ENCODE peak calls at places on chromosomes 6 and 20, in six cellular contexts. One of them, this sample, is unnamed. For H3K36me3, the result is how much of the 10 kb centered on the place peaks cover.

GRCh38 chr6:141203902-141204575 is 928.7 kb upstream of the GJE1 start:
- DNase-seq in fibroblast of lung: peak
- DNase-seq in stomach: no peak
- DNase-seq in aorta: no peak
- DNase-seq in heart left ventricle: no peak
- DNase-seq in right lobe of liver: no peak
- DNase-seq in this sample: no peak

GRCh38 chr6:73200735-73201134 is 24.6 kb downstream of the KHDC1L start:
- DNase-seq in stomach: no peak
- DNase-seq in aorta: no peak
- DNase-seq in right lobe of liver: no peak
- DNase-seq in fibroblast of lung: no peak
- DNase-seq in heart left ventricle: no peak
- DNase-seq in this sample: no peak

GRCh38 chr6:98787961-98788360 is 46.4 kb upstream of the POU3F2 start:
- DNase-seq in aorta: no peak
- DNase-seq in fibroblast of lung: no peak
- DNase-seq in heart left ventricle: no peak
- DNase-seq in right lobe of liver: no peak
- DNase-seq in stomach: no peak
- DNase-seq in this sample: no peak

GRCh38 chr6:3831741-3832530 is 17.2 kb upstream of the FAM50B start:
- DNase-seq in stomach: no peak
- DNase-seq in aorta: no peak
- DNase-seq in fibroblast of lung: no peak
- DNase-seq in right lobe of liver: no peak
- DNase-seq in heart left ventricle: no peak
- DNase-seq in this sample: no peak

GRCh38 chr20:16535281-16535680 is 38.0 kb downstream of the KIF16B start:
- DNase-seq in right lobe of liver: no peak
- DNase-seq in fibroblast of lung: no peak
- DNase-seq in stomach: no peak
- DNase-seq in heart left ventricle: no peak
- DNase-seq in aorta: no peak
- DNase-seq in this sample: no peak

GRCh38 chr20:59403962-59404314 is 103.5 kb downstream of the EDN3 start:
- DNase-seq in heart left ventricle: no peak
- DNase-seq in stomach: no peak
- DNase-seq in fibroblast of lung: no peak
- DNase-seq in aorta: no peak
- DNase-seq in right lobe of liver: no peak
- DNase-seq in this sample: no peak

GRCh38 chr6:165758441-165758840 is 95.4 kb upstream of the PDE10A start:
- DNase-seq in stomach: no peak
- DNase-seq in fibroblast of lung: no peak
- DNase-seq in right lobe of liver: no peak
- DNase-seq in heart left ventricle: no peak
- DNase-seq in aorta: no peak
- DNase-seq in this sample: no peak

GRCh38 chr6:111580401-111580800 is 25.3 kb downstream of the TRAF3IP2 start:
- DNase-seq in heart left ventricle: no peak
- DNase-seq in right lobe of liver: no peak
- DNase-seq in stomach: no peak
- DNase-seq in fibroblast of lung: no peak
- DNase-seq in aorta: no peak
- DNase-seq in this sample: no peak

GRCh38 chr6:13485923-13486557 is 1.4 kb downstream of the GFOD1 start:
- DNase-seq in fibroblast of lung: peak
- DNase-seq in heart left ventricle: peak
- DNase-seq in right lobe of liver: peak
- DNase-seq in stomach: no peak
- DNase-seq in aorta: no peak
- DNase-seq in this sample: peak

GRCh38 chr20:38172344-38172743 is 7.3 kb upstream of the TGM2 start:
- DNase-seq in heart left ventricle: no peak
- DNase-seq in fibroblast of lung: no peak
- DNase-seq in stomach: no peak
- DNase-seq in aorta: no peak
- DNase-seq in right lobe of liver: no peak
- DNase-seq in this sample: no peak

GRCh38 chr6:21048047-21048446 is 513.8 kb downstream of the CDKAL1 start:
- DNase-seq in fibroblast of lung: no peak
- DNase-seq in aorta: no peak
- DNase-seq in right lobe of liver: no peak
- DNase-seq in heart left ventricle: no peak
- DNase-seq in stomach: no peak
- DNase-seq in this sample: no peak

GRCh38 chr6:106520711-106521367 is 108.5 kb downstream of the RTN4IP1 start:
- DNase-seq in stomach: peak
- DNase-seq in heart left ventricle: no peak
- DNase-seq in aorta: no peak
- DNase-seq in right lobe of liver: no peak
- DNase-seq in fibroblast of lung: no peak
- DNase-seq in this sample: peak

GRCh38 chr6:38387461-38387860 is 252.3 kb downstream of the BTBD9 start:
- DNase-seq in heart left ventricle: no peak
- DNase-seq in stomach: no peak
- DNase-seq in aorta: no peak
- DNase-seq in right lobe of liver: no peak
- DNase-seq in fibroblast of lung: no peak
- DNase-seq in this sample: no peak

GRCh38 chr20:9491324-9491723 is 23.1 kb upstream of the LAMP5 start:
- DNase-seq in stomach: no peak
- DNase-seq in heart left ventricle: no peak
- DNase-seq in aorta: no peak
- DNase-seq in right lobe of liver: no peak
- DNase-seq in fibroblast of lung: no peak
- DNase-seq in this sample: no peak

GRCh38 chr6:22078802-22079545 is 217.9 kb downstream of the PRL start:
- DNase-seq in stomach: no peak
- DNase-seq in aorta: no peak
- DNase-seq in right lobe of liver: no peak
- DNase-seq in fibroblast of lung: no peak
- DNase-seq in heart left ventricle: no peak
- DNase-seq in this sample: no peak

DNA sequence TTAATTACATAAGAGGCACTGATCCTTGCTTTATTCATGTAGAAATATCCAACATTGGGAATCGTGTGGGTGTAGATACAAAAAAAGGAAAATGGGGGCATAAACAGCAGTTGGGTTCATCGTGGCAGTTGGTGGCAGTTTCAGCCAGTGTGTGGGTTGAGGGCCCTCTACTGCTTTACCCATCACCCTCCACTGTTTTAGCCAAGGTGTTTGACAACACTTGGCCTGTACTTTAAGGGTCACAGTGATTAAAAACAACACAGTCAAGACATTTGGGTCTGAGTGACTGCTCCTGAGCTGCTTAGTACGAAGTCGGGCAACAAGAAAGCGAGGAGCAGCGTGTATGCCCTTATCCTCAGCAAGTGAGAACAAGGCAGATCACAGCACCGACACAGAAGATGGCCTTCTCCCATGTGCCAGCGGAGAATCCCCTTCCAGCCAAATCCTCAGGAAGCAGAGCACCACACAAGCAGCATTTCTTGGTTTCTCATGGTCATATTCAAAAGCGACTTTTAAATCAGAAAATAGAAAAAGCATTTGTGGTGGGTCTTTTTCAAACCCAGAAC is 23.7 kb downstream of the EIF2S2 start:
- DNase-seq in aorta: no peak
- DNase-seq in heart left ventricle: no peak
- DNase-seq in stomach: no peak
- DNase-seq in right lobe of liver: no peak
- DNase-seq in fibroblast of lung: no peak
- DNase-seq in this sample: no peak
- H3K36me3 ChIP-seq in aorta: under half
- H3K36me3 ChIP-seq in heart left ventricle: half or more
- H3K36me3 ChIP-seq in stomach: half or more
- H3K36me3 ChIP-seq in right lobe of liver: half or more
- H3K36me3 ChIP-seq in fibroblast of lung: under half
- H3K36me3 ChIP-seq in this sample: half or more

GRCh38 chr6:144918073-144918472 is 632.9 kb downstream of the UTRN start:
- DNase-seq in stomach: no peak
- DNase-seq in right lobe of liver: no peak
- DNase-seq in heart left ventricle: no peak
- DNase-seq in aorta: no peak
- DNase-seq in fibroblast of lung: no peak
- DNase-seq in this sample: no peak
- H3K36me3 ChIP-seq in stomach: under half
- H3K36me3 ChIP-seq in right lobe of liver: under half
- H3K36me3 ChIP-seq in heart left ventricle: under half
- H3K36me3 ChIP-seq in aorta: under half
- H3K36me3 ChIP-seq in fibroblast of lung: under half
- H3K36me3 ChIP-seq in this sample: under half

GRCh38 chr20:46375771-46376170 is 30.6 kb downstream of the ELMO2 start:
- DNase-seq in stomach: no peak
- DNase-seq in fibroblast of lung: no peak
- DNase-seq in right lobe of liver: no peak
- DNase-seq in aorta: no peak
- DNase-seq in heart left ventricle: no peak
- DNase-seq in this sample: no peak

GRCh38 chr20:46377532-46377931 is 28.9 kb downstream of the ELMO2 start:
- DNase-seq in aorta: no peak
- DNase-seq in stomach: no peak
- DNase-seq in heart left ventricle: no peak
- DNase-seq in fibroblast of lung: no peak
- DNase-seq in right lobe of liver: no peak
- DNase-seq in this sample: no peak

GRCh38 chr20:46374383-46374782 is 32.0 kb downstream of the ELMO2 start:
- DNase-seq in aorta: no peak
- DNase-seq in stomach: no peak
- DNase-seq in right lobe of liver: no peak
- DNase-seq in fibroblast of lung: no peak
- DNase-seq in heart left ventricle: no peak
- DNase-seq in this sample: no peak

GRCh38 chr20:46378390-46379009 is 27.9 kb downstream of the ELMO2 start:
- DNase-seq in stomach: no peak
- DNase-seq in fibroblast of lung: no peak
- DNase-seq in right lobe of liver: no peak
- DNase-seq in aorta: no peak
- DNase-seq in heart left ventricle: no peak
- DNase-seq in this sample: no peak

DNA sequence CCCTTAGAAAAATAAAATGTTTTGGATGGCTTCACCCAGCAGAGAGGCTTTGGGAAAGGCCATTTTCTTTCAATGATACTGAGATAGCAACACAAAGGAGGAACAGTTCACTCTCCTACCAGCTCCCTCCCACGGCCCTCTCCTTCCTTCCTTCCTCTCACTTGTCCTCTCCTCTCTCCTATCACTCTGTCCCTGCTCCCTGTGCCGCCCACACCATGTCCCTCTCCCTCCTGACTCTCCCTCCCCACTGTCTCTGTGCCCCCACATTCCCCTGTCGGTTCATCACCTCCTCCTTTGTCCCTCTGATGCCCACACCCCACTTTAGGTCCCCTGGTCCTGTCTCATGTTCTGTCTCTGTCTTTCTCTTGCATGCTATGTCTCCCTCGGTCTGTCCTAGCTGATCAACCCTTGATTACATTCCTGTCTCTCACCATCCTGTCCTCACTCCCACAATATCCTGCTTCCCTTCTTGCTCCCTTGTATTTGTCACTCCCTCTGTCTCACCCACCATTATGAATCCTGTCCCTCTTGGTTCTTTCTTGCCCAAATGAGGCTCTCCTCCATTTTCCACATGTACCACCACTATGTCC is 30.1 kb downstream of the ELMO2 start:
- DNase-seq in fibroblast of lung: no peak
- DNase-seq in aorta: no peak
- DNase-seq in right lobe of liver: no peak
- DNase-seq in heart left ventricle: no peak
- DNase-seq in stomach: no peak
- DNase-seq in this sample: no peak
- H3K36me3 ChIP-seq in fibroblast of lung: under half
- H3K36me3 ChIP-seq in aorta: under half
- H3K36me3 ChIP-seq in right lobe of liver: half or more
- H3K36me3 ChIP-seq in heart left ventricle: half or more
- H3K36me3 ChIP-seq in stomach: half or more
- H3K36me3 ChIP-seq in this sample: half or more

GRCh38 chr6:18034798-18035202 is 47.4 kb upstream of the KIF13A start:
- DNase-seq in right lobe of liver: peak
- DNase-seq in fibroblast of lung: peak
- DNase-seq in stomach: no peak
- DNase-seq in heart left ventricle: no peak
- DNase-seq in aorta: no peak
- DNase-seq in this sample: peak
- H3K36me3 ChIP-seq in right lobe of liver: under half
- H3K36me3 ChIP-seq in fibroblast of lung: under half
- H3K36me3 ChIP-seq in stomach: under half
- H3K36me3 ChIP-seq in heart left ventricle: under half
- H3K36me3 ChIP-seq in aorta: under half
- H3K36me3 ChIP-seq in this sample: under half

GRCh38 chr6:90525421-90525820 is 61.5 kb downstream of the MAP3K7 start:
- DNase-seq in fibroblast of lung: no peak
- DNase-seq in right lobe of liver: no peak
- DNase-seq in stomach: no peak
- DNase-seq in aorta: no peak
- DNase-seq in heart left ventricle: no peak
- DNase-seq in this sample: no peak

GRCh38 chr6:90521955-90522354 is 64.9 kb downstream of the MAP3K7 start:
- DNase-seq in aorta: no peak
- DNase-seq in stomach: no peak
- DNase-seq in heart left ventricle: no peak
- DNase-seq in right lobe of liver: no peak
- DNase-seq in fibroblast of lung: no peak
- DNase-seq in this sample: no peak

DNA sequence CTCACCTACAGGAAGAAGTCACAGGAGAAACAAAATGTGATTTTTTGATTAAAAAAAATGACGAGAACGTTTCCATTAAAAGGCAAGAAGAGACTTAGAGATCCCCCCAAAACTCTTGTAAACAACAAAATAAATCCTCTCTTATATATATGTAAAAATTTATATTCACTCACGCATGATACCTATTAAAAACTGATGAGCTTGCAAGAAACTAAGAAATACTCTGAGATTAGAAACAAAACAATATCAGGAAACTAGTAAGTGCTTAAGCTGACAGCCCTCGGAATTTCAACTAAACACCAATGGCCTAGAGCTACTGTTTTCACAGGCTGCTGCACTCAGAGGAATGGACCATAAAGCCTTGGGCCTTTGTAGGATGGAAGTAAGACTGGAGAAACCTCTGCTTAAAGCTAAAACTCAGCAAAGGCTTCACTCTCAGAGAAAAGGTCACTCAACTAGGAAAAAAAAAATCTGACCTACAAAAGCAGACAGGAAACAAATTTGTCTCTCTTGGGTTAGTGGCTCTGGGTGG is 63.0 kb downstream of the MAP3K7 start:
- DNase-seq in fibroblast of lung: no peak
- DNase-seq in right lobe of liver: no peak
- DNase-seq in aorta: no peak
- DNase-seq in heart left ventricle: no peak
- DNase-seq in stomach: no peak
- DNase-seq in this sample: no peak
- H3K36me3 ChIP-seq in fibroblast of lung: under half
- H3K36me3 ChIP-seq in right lobe of liver: under half
- H3K36me3 ChIP-seq in aorta: under half
- H3K36me3 ChIP-seq in heart left ventricle: half or more
- H3K36me3 ChIP-seq in stomach: under half
- H3K36me3 ChIP-seq in this sample: half or more

GRCh38 chr6:148544421-148544820 is 201.8 kb downstream of the SASH1 start:
- DNase-seq in fibroblast of lung: no peak
- DNase-seq in heart left ventricle: no peak
- DNase-seq in aorta: no peak
- DNase-seq in stomach: no peak
- DNase-seq in right lobe of liver: no peak
- DNase-seq in this sample: no peak
- H3K36me3 ChIP-seq in fibroblast of lung: under half
- H3K36me3 ChIP-seq in heart left ventricle: half or more
- H3K36me3 ChIP-seq in aorta: under half
- H3K36me3 ChIP-seq in stomach: under half
- H3K36me3 ChIP-seq in right lobe of liver: half or more
- H3K36me3 ChIP-seq in this sample: under half